ENCODE peak calls at places on chromosome 1, in five cellular contexts. One of them, this sample, is unnamed.

GRCh38 chr1:10745886-10746455 is 50.5 kb downstream of the CASZ1 start:
- DNase-seq in DMS153: no peak
- DNase-seq in stimulated activated naive CD8-positive, alpha-beta T cell treated with anti-CD3 and anti-CD28 coated beads, Interleukin-15, Interleukin-2, amounts not matched to agents 100 U/mL and 50 U/mL, for 24 hours: no peak
- DNase-seq in stimulated activated CD8-positive, alpha-beta memory T cell treated with anti-CD3 and anti-CD28 coated beads, Interleukin-15, amount 100 ng/mL, for 1 hour: no peak
- DNase-seq in left cardiac atrium: peak; percentile 60
- DNase-seq in this sample: no peak

GRCh38 chr1:30613188-30613587 is 110.2 kb downstream of the MATN1 start:
- DNase-seq in DMS153: no peak
- DNase-seq in stimulated activated naive CD8-positive, alpha-beta T cell treated with anti-CD3 and anti-CD28 coated beads, Interleukin-15, Interleukin-2, amounts not matched to agents 100 U/mL and 50 U/mL, for 24 hours: no peak
- DNase-seq in stimulated activated CD8-positive, alpha-beta memory T cell treated with anti-CD3 and anti-CD28 coated beads, Interleukin-15, amount 100 ng/mL, for 1 hour: no peak
- DNase-seq in left cardiac atrium: no peak
- DNase-seq in this sample: no peak

GRCh38 chr1:100866041-100866900 is 28.4 kb downstream of the EXTL2 start:
- DNase-seq in DMS153: no peak
- DNase-seq in stimulated activated naive CD8-positive, alpha-beta T cell treated with anti-CD3 and anti-CD28 coated beads, Interleukin-15, Interleukin-2, amounts not matched to agents 100 U/mL and 50 U/mL, for 24 hours: no peak
- DNase-seq in stimulated activated CD8-positive, alpha-beta memory T cell treated with anti-CD3 and anti-CD28 coated beads, Interleukin-15, amount 100 ng/mL, for 1 hour: no peak
- DNase-seq in left cardiac atrium: no peak
- DNase-seq in this sample: peak; percentile 13

GRCh38 chr1:161335796-161336195 is 21.6 kb downstream of the SDHC start:
- DNase-seq in DMS153: no peak
- DNase-seq in stimulated activated naive CD8-positive, alpha-beta T cell treated with anti-CD3 and anti-CD28 coated beads, Interleukin-15, Interleukin-2, amounts not matched to agents 100 U/mL and 50 U/mL, for 24 hours: no peak
- DNase-seq in stimulated activated CD8-positive, alpha-beta memory T cell treated with anti-CD3 and anti-CD28 coated beads, Interleukin-15, amount 100 ng/mL, for 1 hour: no peak
- DNase-seq in left cardiac atrium: no peak
- DNase-seq in this sample: no peak

GRCh38 chr1:115114308-115114707 is 25.0 kb upstream of the TSPAN2 start:
- DNase-seq in DMS153: peak; percentile 49
- DNase-seq in stimulated activated naive CD8-positive, alpha-beta T cell treated with anti-CD3 and anti-CD28 coated beads, Interleukin-15, Interleukin-2, amounts not matched to agents 100 U/mL and 50 U/mL, for 24 hours: no peak
- DNase-seq in stimulated activated CD8-positive, alpha-beta memory T cell treated with anti-CD3 and anti-CD28 coated beads, Interleukin-15, amount 100 ng/mL, for 1 hour: no peak
- DNase-seq in left cardiac atrium: no peak
- DNase-seq in this sample: no peak

GRCh38 chr1:13766906-13767564 is 67.0 kb downstream of the PRDM2 start:
- DNase-seq in DMS153: no peak
- DNase-seq in stimulated activated naive CD8-positive, alpha-beta T cell treated with anti-CD3 and anti-CD28 coated beads, Interleukin-15, Interleukin-2, amounts not matched to agents 100 U/mL and 50 U/mL, for 24 hours: no peak
- DNase-seq in stimulated activated CD8-positive, alpha-beta memory T cell treated with anti-CD3 and anti-CD28 coated beads, Interleukin-15, amount 100 ng/mL, for 1 hour: no peak
- DNase-seq in left cardiac atrium: no peak
- DNase-seq in this sample: no peak

GRCh38 chr1:1082239-1083180 is 8.4 kb upstream of the RNF223 start:
- DNase-seq in DMS153: no peak
- DNase-seq in stimulated activated naive CD8-positive, alpha-beta T cell treated with anti-CD3 and anti-CD28 coated beads, Interleukin-15, Interleukin-2, amounts not matched to agents 100 U/mL and 50 U/mL, for 24 hours: peak; percentile 3
- DNase-seq in stimulated activated CD8-positive, alpha-beta memory T cell treated with anti-CD3 and anti-CD28 coated beads, Interleukin-15, amount 100 ng/mL, for 1 hour: no peak
- DNase-seq in left cardiac atrium: peak; percentile 16
- DNase-seq in this sample: no peak

GRCh38 chr1:245181123-245181522 is 26.3 kb downstream of the KIF26B start:
- DNase-seq in DMS153: no peak
- DNase-seq in stimulated activated naive CD8-positive, alpha-beta T cell treated with anti-CD3 and anti-CD28 coated beads, Interleukin-15, Interleukin-2, amounts not matched to agents 100 U/mL and 50 U/mL, for 24 hours: no peak
- DNase-seq in stimulated activated CD8-positive, alpha-beta memory T cell treated with anti-CD3 and anti-CD28 coated beads, Interleukin-15, amount 100 ng/mL, for 1 hour: no peak
- DNase-seq in left cardiac atrium: no peak
- DNase-seq in this sample: no peak

GRCh38 chr1:95058974-95059373 is 13.8 kb downstream of the ALG14 start:
- DNase-seq in DMS153: no peak
- DNase-seq in stimulated activated naive CD8-positive, alpha-beta T cell treated with anti-CD3 and anti-CD28 coated beads, Interleukin-15, Interleukin-2, amounts not matched to agents 100 U/mL and 50 U/mL, for 24 hours: no peak
- DNase-seq in stimulated activated CD8-positive, alpha-beta memory T cell treated with anti-CD3 and anti-CD28 coated beads, Interleukin-15, amount 100 ng/mL, for 1 hour: no peak
- DNase-seq in left cardiac atrium: peak; percentile 49
- DNase-seq in this sample: no peak

GRCh38 chr1:43439781-43440180 is 13.9 kb downstream of the HYI start:
- DNase-seq in DMS153: no peak
- DNase-seq in stimulated activated naive CD8-positive, alpha-beta T cell treated with anti-CD3 and anti-CD28 coated beads, Interleukin-15, Interleukin-2, amounts not matched to agents 100 U/mL and 50 U/mL, for 24 hours: no peak
- DNase-seq in stimulated activated CD8-positive, alpha-beta memory T cell treated with anti-CD3 and anti-CD28 coated beads, Interleukin-15, amount 100 ng/mL, for 1 hour: no peak
- DNase-seq in left cardiac atrium: no peak
- DNase-seq in this sample: no peak

This sample was measured in NCI-H446 treated with DMSO at 0.1 percent for 48 hours.